ENCODE peak calls at places on chromosome 16, in four cellular contexts. Y is IMR-90, N is dorsolateral prefrontal cortex, L is upper lobe of right lung. V is an unnamed sample.

GRCh38 chr16:28210979-28211505 is 723 bp downstream of the XPO6 start:
- DNase-seq in Y (peak), N (peak), L (peak), V (peak)

GRCh38 chr16:46929378-46930332 is 43.8 kb downstream of the DNAJA2 start:
- DNase-seq in Y (peak), N (peak), L (peak), V (peak)

GRCh38 chr16:85384831-85385462 is 228.2 kb upstream of the GSE1 start:
- DNase-seq in Y (no peak), N (no peak), L (peak), V (no peak)

GRCh38 chr16:74035816-74036215 is 260.8 kb upstream of the PSMD7 start:
- DNase-seq in Y (peak), N (no peak), L (no peak), V (no peak)

GRCh38 chr16:84810518-84811273 is 9.1 kb upstream of the CRISPLD2 start:
- DNase-seq in Y (peak), N (no peak), L (no peak), V (no peak)

GRCh38 chr16:66429290-66429962 is 2.3 kb downstream of the BEAN1 start:
- DNase-seq in Y (no peak), N (no peak), L (no peak), V (no peak)

GRCh38 chr16:66886346-66886745 is 6.0 kb downstream of the PDP2 start:
- DNase-seq in Y (peak), N (no peak), L (no peak), V (no peak)

GRCh38 chr16:30096105-30096861 is at the start of gene YPEL3:
- DNase-seq in Y (peak), N (peak), L (peak), V (peak)

GRCh38 chr16:66581246-66581952 is 2.1 kb downstream of the CMTM2 start:
- DNase-seq in Y (peak), N (no peak), L (no peak), V (no peak)

GRCh38 chr16:75550211-75550662 is 5.8 kb downstream of the TMEM231 start:
- DNase-seq in Y (peak), N (peak), L (no peak), V (peak)

GRCh38 chr16:3192476-3193019 is 4.5 kb downstream of the OR1F1 start:
- DNase-seq in Y (no peak), N (no peak), L (no peak), V (no peak)

GRCh38 chr16:70685938-70686375 is at the start of gene MTSS2:
- DNase-seq in Y (peak), N (peak), L (peak), V (peak)

GRCh38 chr16:50858877-50859627 is 117.2 kb downstream of the CYLD start:
- DNase-seq in Y (no peak), N (no peak), L (no peak), V (no peak)

GRCh38 chr16:29784901-29785500 is 5.5 kb upstream of the KIF22 start:
- DNase-seq in Y (peak), N (peak), L (peak), V (peak)

GRCh38 chr16:3174618-3175148 is 13.3 kb upstream of the OR1F1 start:
- DNase-seq in Y (no peak), N (no peak), L (no peak), V (no peak)

GRCh38 chr16:16992986-16993783 is 477.6 kb downstream of the XYLT1 start:
- DNase-seq in Y (no peak), N (no peak), L (no peak), V (no peak)

GRCh38 chr16:67055712-67056487 is 27.0 kb downstream of the CBFB start:
- DNase-seq in Y (peak), N (no peak), L (no peak), V (no peak)

GRCh38 chr16:85716680-85717038 is 27.9 kb upstream of the GINS2 start:
- DNase-seq in Y (no peak), N (no peak), L (no peak), V (no peak)

GRCh38 chr16:81702506-81702905 is 76.6 kb upstream of the PLCG2 start:
- DNase-seq in Y (no peak), N (no peak), L (no peak), V (no peak)
- H3K27ac ChIP-seq in Y (no peak), N (no peak), L (no peak), V (no peak)

GRCh38 chr16:68255712-68256111 is 8.6 kb upstream of the SLC7A6 start:
- DNase-seq in Y (no peak), N (no peak), L (no peak), V (no peak)

GRCh38 chr16:68257251-68257905 is 6.9 kb upstream of the SLC7A6 start:
- DNase-seq in Y (peak), N (no peak), L (no peak), V (no peak)

GRCh38 chr16:68259007-68259406 is 5.3 kb upstream of the SLC7A6 start:
- DNase-seq in Y (no peak), N (no peak), L (no peak), V (no peak)

GRCh38 chr16:68259421-68259820 is 4.9 kb upstream of the SLC7A6 start:
- DNase-seq in Y (peak), N (no peak), L (no peak), V (peak)

DNA sequence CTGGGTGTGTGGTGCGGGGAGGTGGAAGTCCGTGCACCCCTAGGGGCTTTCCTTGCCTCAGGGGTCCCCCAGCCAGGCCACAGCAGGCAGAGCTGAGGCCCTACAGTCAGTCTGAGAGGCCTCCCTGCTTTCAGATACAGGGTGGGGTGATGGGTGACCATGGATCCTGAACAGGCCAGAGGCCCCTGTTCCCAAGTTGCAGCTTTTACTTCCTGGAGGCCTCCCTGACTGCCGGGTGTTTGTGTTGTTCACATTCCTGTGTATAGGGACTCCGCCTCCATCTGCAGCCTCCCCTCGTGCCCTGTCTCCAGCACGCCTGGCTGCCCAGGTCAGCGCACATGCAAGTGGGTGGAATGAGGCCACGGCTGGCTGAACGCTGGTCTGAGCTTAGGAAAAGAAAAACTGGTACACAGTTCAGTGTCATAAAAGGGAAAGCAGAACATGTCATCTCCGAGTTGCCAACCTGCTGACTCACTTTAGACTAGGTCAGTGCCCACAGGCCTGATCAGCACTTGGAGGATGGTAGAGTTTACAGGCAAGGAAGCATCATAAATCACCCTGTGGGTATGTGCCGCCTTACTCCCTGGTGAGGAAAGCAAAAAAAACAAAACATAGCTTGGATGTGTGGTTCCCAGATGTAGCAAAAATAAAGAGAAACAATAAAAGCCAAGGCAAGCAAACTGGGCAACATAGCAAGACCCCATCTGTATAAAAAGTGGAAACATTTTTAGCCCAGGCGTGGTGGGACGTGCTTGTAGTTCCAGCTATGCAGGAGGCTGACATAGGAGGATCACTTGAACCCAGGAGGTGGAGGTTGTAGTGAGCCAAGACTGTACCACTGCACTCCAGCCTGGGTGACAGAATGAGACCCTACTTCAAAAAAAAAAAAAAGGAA is 6.2 kb upstream of the SLC7A6 start:
- DNase-seq in Y (peak), N (no peak), L (peak), V (no peak)
- H3K27ac ChIP-seq in Y (peak), N (peak), L (peak), V (no peak)

GRCh38 chr16:740459-740763 is 386 bp downstream of the CIAO3 start:
- DNase-seq in Y (no peak), N (no peak), L (no peak), V (no peak)
- H3K27ac ChIP-seq in Y (peak), N (peak), L (peak), V (peak)

DNA sequence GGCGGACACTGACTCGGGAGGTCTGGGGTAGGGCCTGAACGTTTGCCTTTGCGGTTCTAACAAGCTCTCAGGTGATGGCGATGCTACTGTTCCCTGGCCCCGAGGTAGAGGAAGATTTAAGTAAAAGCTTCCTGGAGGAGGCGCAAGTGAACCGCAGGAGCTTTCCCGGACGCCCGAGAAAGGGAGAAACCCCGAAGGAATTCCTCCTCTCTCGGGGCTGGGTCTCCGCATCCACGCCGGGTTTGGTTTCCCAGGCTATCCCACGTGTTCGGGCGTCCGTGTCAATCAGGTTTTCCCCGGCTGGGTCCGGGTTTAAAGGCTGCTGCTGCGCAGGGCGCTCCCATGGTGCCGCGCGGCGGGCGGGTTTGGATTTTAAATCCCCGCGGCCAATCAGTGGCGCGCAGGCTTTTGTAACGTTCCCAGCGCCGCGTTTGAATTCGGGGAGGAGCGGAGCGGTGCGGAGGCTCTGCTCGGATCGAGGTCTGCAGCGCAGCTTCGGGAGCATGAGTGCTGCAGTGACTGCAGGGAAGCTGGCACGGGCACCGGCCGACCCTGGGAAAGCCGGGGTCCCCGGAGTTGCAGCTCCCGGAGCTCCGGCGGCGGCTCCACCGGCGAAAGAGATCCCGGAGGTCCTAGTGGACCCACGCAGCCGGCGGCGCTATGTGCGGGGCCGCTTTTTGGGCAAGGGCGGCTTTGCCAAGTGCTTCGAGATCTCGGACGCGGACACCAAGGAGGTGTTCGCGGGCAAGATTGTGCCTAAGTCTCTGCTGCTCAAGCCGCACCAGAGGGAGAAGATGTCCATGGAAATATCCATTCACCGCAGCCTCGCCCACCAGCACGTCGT is at the start of gene PLK1:
- DNase-seq in Y (peak), N (peak), L (peak), V (peak)
- H3K27ac ChIP-seq in Y (peak), N (no peak), L (no peak), V (no peak)

DNA sequence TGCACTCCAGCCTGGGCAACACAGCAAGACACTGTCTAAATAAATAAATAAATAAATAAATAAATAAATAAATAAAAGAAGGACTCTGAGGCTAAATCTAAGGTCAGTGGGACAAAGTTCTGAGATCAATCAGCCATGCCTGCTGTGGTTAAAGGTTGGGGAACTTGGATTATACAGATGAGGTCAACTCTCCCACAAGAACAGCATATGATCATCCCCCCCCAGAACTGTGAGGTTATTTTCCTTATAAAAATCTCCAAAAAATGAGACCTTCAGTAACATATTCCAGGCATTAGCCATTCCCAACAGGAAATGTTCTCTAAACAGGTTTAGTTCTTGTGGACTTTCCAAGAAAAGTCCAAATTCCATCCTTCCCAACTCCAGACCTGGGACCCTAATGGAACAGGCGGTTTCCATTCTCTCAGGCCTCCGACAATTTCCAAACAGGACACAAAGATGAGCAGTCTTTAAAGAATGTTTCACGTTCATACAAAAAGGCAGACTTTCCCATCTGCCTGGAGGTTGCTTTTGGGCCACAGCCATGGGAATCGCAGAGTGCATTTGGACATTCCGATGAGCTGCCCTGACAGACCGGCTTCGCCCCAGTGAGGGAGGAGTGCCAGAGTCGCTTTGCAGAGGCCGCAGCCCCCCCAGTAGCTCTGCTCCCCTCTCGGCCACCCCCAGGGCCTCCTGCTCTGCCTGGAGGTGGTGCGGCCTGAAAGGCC is 90.1 kb downstream of the C16orf95 start:
- DNase-seq in Y (peak), N (no peak), L (no peak), V (no peak)
- H3K27ac ChIP-seq in Y (peak), N (no peak), L (peak), V (no peak)

GRCh38 chr16:69106491-69107291 is 1.2 kb downstream of the HAS3 start:
- DNase-seq in Y (no peak), N (no peak), L (no peak), V (no peak)

GRCh38 chr16:69107311-69107962 is 2.0 kb downstream of the HAS3 start:
- DNase-seq in Y (no peak), N (no peak), L (peak), V (peak)

GRCh38 chr16:69108905-69109252 is 3.4 kb downstream of the HAS3 start:
- DNase-seq in Y (no peak), N (no peak), L (peak), V (no peak)

GRCh38 chr16:69109486-69110270 is 4.2 kb downstream of the HAS3 start:
- DNase-seq in Y (no peak), N (no peak), L (peak), V (no peak)

GRCh38 chr16:69108069-69108904 is 2.8 kb downstream of the HAS3 start:
- DNase-seq in Y (no peak), N (no peak), L (peak), V (no peak)
- H3K27ac ChIP-seq in Y (no peak), N (no peak), L (no peak), V (no peak)

GRCh38 chr16:56319391-56319790 is 106.0 kb downstream of the AMFR start:
- DNase-seq in Y (no peak), N (peak), L (no peak), V (no peak)

GRCh38 chr16:56315955-56316354 is 109.4 kb downstream of the AMFR start:
- DNase-seq in Y (no peak), N (no peak), L (no peak), V (no peak)

GRCh38 chr16:56316545-56316944 is 108.8 kb downstream of the AMFR start:
- DNase-seq in Y (no peak), N (no peak), L (no peak), V (no peak)

GRCh38 chr16:56320081-56320480 is 105.3 kb downstream of the AMFR start:
- DNase-seq in Y (no peak), N (no peak), L (no peak), V (no peak)

GRCh38 chr16:56317998-56318912 is 107.1 kb downstream of the AMFR start:
- DNase-seq in Y (peak), N (peak), L (peak), V (peak)
- H3K27ac ChIP-seq in Y (no peak), N (peak), L (no peak), V (peak)

GRCh38 chr16:56972898-56973689 is 11.3 kb downstream of the CETP start:
- DNase-seq in Y (no peak), N (no peak), L (no peak), V (no peak)
- H3K27ac ChIP-seq in Y (no peak), N (no peak), L (no peak), V (no peak)

V was measured in caudate nucleus.